ENCODE peak calls at places on chromosomes 12 and 14, in four cellular contexts. J is left ventricle myocardium inferior, B is heart left ventricle, K is PC-3. Z is an unnamed sample.

GRCh38 chr12:80460972-80461371 is 16.9 kb downstream of the PTPRQ start:
- DNase-seq in K (no peak), J (no peak), B (no peak), Z (no peak)

GRCh38 chr14:35342160-35343010 is 50.2 kb downstream of the PSMA6 start:
- DNase-seq in J (peak; percentile 67), K (no peak), B (peak; percentile 54), Z (no peak)

GRCh38 chr12:115224031-115224430 is 540.1 kb upstream of the TBX3 start:
- DNase-seq in K (no peak), B (no peak), J (no peak), Z (no peak)

GRCh38 chr14:20671597-20672283 is 12.6 kb upstream of the RNASE4 start:
- DNase-seq in B (no peak), K (peak; percentile 90), J (no peak), Z (no peak)

GRCh38 chr14:23568600-23569310 is 1.2 kb upstream of the AP1G2 start:
- DNase-seq in J (no peak), B (peak; percentile 35), K (peak; percentile 41), Z (no peak)

GRCh38 chr14:36773136-36773540 is 111.5 kb downstream of the PAX9 start:
- DNase-seq in B (no peak), J (no peak), K (peak; percentile 76), Z (no peak)

GRCh38 chr12:116882742-116883141 is 1.5 kb upstream of the HRK start:
- DNase-seq in B (no peak), K (peak; percentile 70), J (no peak), Z (peak; percentile 4)

GRCh38 chr12:121918679-121919038 is 267 bp downstream of the CFAP251 start:
- DNase-seq in K (no peak), B (no peak), J (no peak), Z (no peak)

GRCh38 chr14:35331605-35332516 is 39.7 kb downstream of the PSMA6 start:
- DNase-seq in B (no peak), J (no peak), K (peak; percentile 93), Z (peak; percentile 86)

GRCh38 chr12:18430425-18431048 is 169.2 kb downstream of the PIK3C2G start:
- DNase-seq in J (peak; percentile 24), K (peak; percentile 69), B (peak; percentile 35), Z (peak; percentile 58)

GRCh38 chr12:115203661-115204060 is 519.7 kb upstream of the TBX3 start:
- DNase-seq in B (no peak), K (peak; percentile 35), J (no peak), Z (no peak)

GRCh38 chr14:84237881-84238280 is 1292.1 kb upstream of the FLRT2 start:
- DNase-seq in K (no peak), B (no peak), J (no peak), Z (no peak)

GRCh38 chr14:72780771-72781170 is 113.1 kb downstream of the DPF3 start:
- DNase-seq in K (no peak), B (no peak), J (no peak), Z (no peak)

GRCh38 chr14:94043111-94043755 is 17.1 kb downstream of the OTUB2 start:
- DNase-seq in B (no peak), J (no peak), K (no peak), Z (no peak)

GRCh38 chr12:123151679-123152454 is 977 bp upstream of the PITPNM2 start:
- DNase-seq in K (no peak), J (no peak), B (no peak), Z (no peak)

GRCh38 chr14:29712586-29712985 is 215.1 kb downstream of the PRKD1 start:
- DNase-seq in B (no peak), K (no peak), J (no peak), Z (no peak)

GRCh38 chr12:40436564-40436963 is 211.8 kb downstream of the LRRK2 start:
- DNase-seq in J (no peak), B (no peak), K (no peak), Z (no peak)

GRCh38 chr14:88248606-88249005 is 74.5 kb downstream of the KCNK10 start:
- DNase-seq in B (no peak), J (no peak), K (peak; percentile 58), Z (peak; percentile 66)

GRCh38 chr12:23399402-23399933 is 550.0 kb downstream of the SOX5 start:
- DNase-seq in K (no peak), J (no peak), B (no peak), Z (no peak)

GRCh38 chr12:89475203-89475990 is 49.2 kb downstream of the GALNT4 start:
- DNase-seq in B (no peak), J (no peak), K (peak; percentile 91), Z (no peak)

GRCh38 chr12:51208016-51208660 is 9.7 kb downstream of the POU6F1 start:
- DNase-seq in B (no peak), J (no peak), K (no peak), Z (no peak)

GRCh38 chr12:53726946-53727309 is 324 bp downstream of the CALCOCO1 start:
- DNase-seq in K (peak; percentile 17), J (no peak), B (no peak), Z (no peak)
- H3K4me3 ChIP-seq in K (peak overlapping the region; percentile 77), J (peak overlapping the region; percentile 84), B (peak overlapping the region; percentile 73), Z (peak overlapping the region; percentile 54)

GRCh38 chr14:68940614-68941185 is 38.4 kb downstream of the ACTN1 start:
- DNase-seq in J (no peak), K (no peak), B (no peak), Z (no peak)

GRCh38 chr14:68943107-68943506 is 36.0 kb downstream of the ACTN1 start:
- DNase-seq in B (no peak), J (no peak), K (no peak), Z (no peak)

GRCh38 chr14:68941820-68942219 is 37.3 kb downstream of the ACTN1 start:
- DNase-seq in K (peak; percentile 27), B (peak; percentile 62), J (peak; percentile 50), Z (no peak)

GRCh38 chr14:68944162-68944561 is 34.9 kb downstream of the ACTN1 start:
- DNase-seq in J (no peak), B (no peak), K (no peak), Z (no peak)

GRCh38 chr14:68942281-68943035 is 36.6 kb downstream of the ACTN1 start:
- DNase-seq in J (no peak), K (no peak), B (no peak), Z (no peak)
- H3K27ac ChIP-seq in J (peak overlapping the region; percentile 87), K (no peak overlapping the region), B (peak overlapping the region; percentile 98), Z (no peak overlapping the region)

GRCh38 chr14:93041002-93041401 is 74.7 kb downstream of the ITPK1 start:
- DNase-seq in J (no peak), B (no peak), K (no peak), Z (no peak)
- H3K4me1 ChIP-seq in J (peaks cover 100% of the 10 kb centered on the region), B (peaks cover 51% of the 10 kb centered on the region), K (peaks cover 71% of the 10 kb centered on the region), Z (peaks cover 34% of the 10 kb centered on the region)

DNA sequence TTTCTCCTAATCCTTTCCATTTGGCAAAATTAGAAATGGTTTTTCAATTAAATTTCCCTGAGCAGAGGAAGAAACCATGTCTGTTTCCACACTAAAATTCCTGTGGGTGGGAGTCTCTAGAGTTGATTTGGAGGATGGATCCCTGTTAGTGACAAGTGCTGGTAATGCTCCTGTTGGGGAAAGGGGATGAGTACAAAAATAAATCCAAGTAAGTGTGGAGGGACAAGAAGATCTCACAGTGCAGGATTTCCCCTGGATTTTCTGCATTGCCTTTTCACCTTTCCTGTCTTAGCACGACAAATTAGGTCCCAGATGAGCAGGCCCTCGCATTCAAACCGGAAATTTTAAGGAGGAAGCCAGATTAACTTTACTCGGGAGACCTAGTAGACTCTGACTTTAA is 107.5 kb downstream of the DAD1 start:
- DNase-seq in K (no peak), J (no peak), B (no peak), Z (no peak)
- H3K4me3 ChIP-seq in K (no peak overlapping the region), J (no peak overlapping the region), B (no peak overlapping the region), Z (no peak overlapping the region)

GRCh38 chr14:61247935-61248334 is 33.2 kb downstream of the TMEM30B start:
- DNase-seq in J (no peak), K (peak; percentile 78), B (no peak), Z (no peak)
- H3K27ac ChIP-seq in J (no peak overlapping the region), K (peak overlapping the region; percentile 41), B (no peak overlapping the region), Z (no peak overlapping the region)

DNA sequence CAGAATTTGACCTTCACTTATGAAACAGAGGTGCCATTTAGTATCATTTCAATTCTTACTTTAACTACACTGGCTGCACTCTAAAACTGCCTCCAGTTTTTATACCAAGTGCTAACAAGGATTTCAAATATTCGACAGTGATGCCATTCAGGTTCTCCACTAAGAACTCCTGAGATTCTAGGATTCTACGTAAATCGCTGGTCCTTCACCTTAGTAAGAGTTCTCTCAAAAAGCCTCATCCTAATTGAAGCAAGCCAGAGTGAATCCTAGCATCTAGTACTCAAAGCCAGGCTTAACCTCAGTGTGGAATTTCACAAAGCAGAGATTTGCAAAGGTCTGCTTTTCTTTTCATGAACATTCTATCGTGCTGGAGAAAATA is 3.5 kb downstream of the SLC38A2 start:
- DNase-seq in K (no peak), B (no peak), J (no peak), Z (peak; percentile 51)
- H3K4me1 ChIP-seq in K (peaks cover 65% of the 10 kb centered on the region), B (peaks cover 60% of the 10 kb centered on the region), J (peaks cover 93% of the 10 kb centered on the region), Z (peaks cover 11% of the 10 kb centered on the region)

DNA sequence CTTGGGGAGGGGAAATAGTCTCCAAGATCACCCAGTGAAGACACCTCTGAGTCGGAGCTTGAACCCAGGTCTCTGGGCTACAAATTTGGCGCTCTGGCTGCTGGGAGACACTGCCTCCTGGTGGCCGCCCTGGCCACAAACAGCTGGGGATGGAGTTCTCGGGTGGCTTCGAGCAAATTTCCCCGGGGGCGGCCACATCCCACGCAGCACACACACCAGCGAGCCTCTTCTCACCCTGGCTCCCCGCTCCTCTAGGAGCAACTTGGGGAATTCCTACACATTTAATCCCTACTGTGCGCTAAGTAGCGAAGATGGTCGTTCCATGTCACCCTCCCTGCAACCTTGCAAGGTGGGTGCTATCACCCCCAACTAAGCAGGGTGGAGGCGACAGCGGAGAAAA is 66.2 kb upstream of the BEGAIN start:
- DNase-seq in K (no peak), J (no peak), B (no peak), Z (no peak)
- H3K4me3 ChIP-seq in K (no peak overlapping the region), J (no peak overlapping the region), B (no peak overlapping the region), Z (no peak overlapping the region)

Z was measured in small intestine.